ENCODE peak calls at places on chromosomes 13 and 19, in seven cellular contexts. One of them, this sample, is unnamed. For H3K4me1, the result is how much of the 10 kb centered on the place peaks cover.

GRCh38 chr19:1690570-1691307 is 38.3 kb upstream of the TCF3 start:
- DNase-seq in HepG2: no peak
- DNase-seq in heart left ventricle: no peak
- DNase-seq in CD8-positive, alpha-beta T cell: no peak
- DNase-seq in CD4-positive, alpha-beta memory T cell: peak
- DNase-seq in tibial nerve: no peak
- DNase-seq in uterus: no peak
- DNase-seq in this sample: no peak

GRCh38 chr13:44155422-44156293 is 218.0 kb upstream of the SERP2 start:
- DNase-seq in tibial nerve: peak
- DNase-seq in CD4-positive, alpha-beta memory T cell: no peak
- DNase-seq in uterus: peak
- DNase-seq in CD8-positive, alpha-beta T cell: no peak
- DNase-seq in HepG2: no peak
- DNase-seq in heart left ventricle: peak
- DNase-seq in this sample: peak

GRCh38 chr19:13846533-13847032 is 30.4 kb upstream of the NANOS3 start:
- DNase-seq in CD8-positive, alpha-beta T cell: peak
- DNase-seq in HepG2: peak
- DNase-seq in heart left ventricle: peak
- DNase-seq in CD4-positive, alpha-beta memory T cell: peak
- DNase-seq in uterus: peak
- DNase-seq in tibial nerve: peak
- DNase-seq in this sample: peak

GRCh38 chr19:34733266-34733825 is 697 bp upstream of the ZNF181 start:
- DNase-seq in heart left ventricle: peak
- DNase-seq in HepG2: peak
- DNase-seq in uterus: peak
- DNase-seq in CD4-positive, alpha-beta memory T cell: peak
- DNase-seq in CD8-positive, alpha-beta T cell: no peak
- DNase-seq in tibial nerve: peak
- DNase-seq in this sample: peak

GRCh38 chr19:19214892-19215291 is 3.1 kb downstream of the NCAN start:
- DNase-seq in uterus: no peak
- DNase-seq in heart left ventricle: no peak
- DNase-seq in tibial nerve: no peak
- DNase-seq in HepG2: peak
- DNase-seq in CD8-positive, alpha-beta T cell: no peak
- DNase-seq in CD4-positive, alpha-beta memory T cell: no peak
- DNase-seq in this sample: peak

GRCh38 chr13:41520016-41520698 is 62.8 kb downstream of the RGCC start:
- DNase-seq in heart left ventricle: no peak
- DNase-seq in uterus: no peak
- DNase-seq in CD4-positive, alpha-beta memory T cell: no peak
- DNase-seq in HepG2: no peak
- DNase-seq in CD8-positive, alpha-beta T cell: no peak
- DNase-seq in tibial nerve: no peak
- DNase-seq in this sample: no peak

GRCh38 chr13:30841161-30841560 is 64.9 kb upstream of the MEDAG start:
- DNase-seq in tibial nerve: no peak
- DNase-seq in uterus: no peak
- DNase-seq in CD4-positive, alpha-beta memory T cell: no peak
- DNase-seq in heart left ventricle: no peak
- DNase-seq in CD8-positive, alpha-beta T cell: no peak
- DNase-seq in HepG2: no peak
- DNase-seq in this sample: no peak

GRCh38 chr13:56670563-56670962 is 470.2 kb upstream of the PRR20A start:
- DNase-seq in heart left ventricle: no peak
- DNase-seq in CD4-positive, alpha-beta memory T cell: no peak
- DNase-seq in tibial nerve: no peak
- DNase-seq in HepG2: no peak
- DNase-seq in uterus: no peak
- DNase-seq in CD8-positive, alpha-beta T cell: no peak
- DNase-seq in this sample: no peak

GRCh38 chr19:19493841-19494546 is 21.4 kb downstream of the TSSK6 start:
- DNase-seq in CD4-positive, alpha-beta memory T cell: no peak
- DNase-seq in CD8-positive, alpha-beta T cell: no peak
- DNase-seq in tibial nerve: no peak
- DNase-seq in HepG2: no peak
- DNase-seq in uterus: no peak
- DNase-seq in heart left ventricle: no peak
- DNase-seq in this sample: no peak

GRCh38 chr19:18194554-18195238 is 1.7 kb downstream of the MPV17L2 start:
- DNase-seq in uterus: peak
- DNase-seq in heart left ventricle: no peak
- DNase-seq in CD4-positive, alpha-beta memory T cell: no peak
- DNase-seq in HepG2: no peak
- DNase-seq in tibial nerve: no peak
- DNase-seq in CD8-positive, alpha-beta T cell: no peak
- DNase-seq in this sample: no peak

GRCh38 chr19:21482863-21483276 is 22.5 kb upstream of the ZNF429 start:
- DNase-seq in HepG2: peak
- DNase-seq in CD8-positive, alpha-beta T cell: peak
- DNase-seq in heart left ventricle: peak
- DNase-seq in CD4-positive, alpha-beta memory T cell: peak
- DNase-seq in tibial nerve: no peak
- DNase-seq in uterus: peak
- DNase-seq in this sample: peak
- H3K4me1 ChIP-seq in HepG2: under half
- H3K4me1 ChIP-seq in CD8-positive, alpha-beta T cell: under half
- H3K4me1 ChIP-seq in heart left ventricle: under half
- H3K4me1 ChIP-seq in CD4-positive, alpha-beta memory T cell: under half
- H3K4me1 ChIP-seq in tibial nerve: under half
- H3K4me1 ChIP-seq in uterus: under half
- H3K4me1 ChIP-seq in this sample: under half

GRCh38 chr19:7250951-7251350 is 43.3 kb downstream of the INSR start:
- DNase-seq in tibial nerve: no peak
- DNase-seq in HepG2: no peak
- DNase-seq in CD4-positive, alpha-beta memory T cell: no peak
- DNase-seq in uterus: peak
- DNase-seq in heart left ventricle: no peak
- DNase-seq in CD8-positive, alpha-beta T cell: no peak
- DNase-seq in this sample: no peak

GRCh38 chr19:7247160-7247559 is 47.1 kb downstream of the INSR start:
- DNase-seq in uterus: no peak
- DNase-seq in tibial nerve: no peak
- DNase-seq in CD8-positive, alpha-beta T cell: no peak
- DNase-seq in CD4-positive, alpha-beta memory T cell: no peak
- DNase-seq in heart left ventricle: no peak
- DNase-seq in HepG2: no peak
- DNase-seq in this sample: no peak

GRCh38 chr19:7242601-7243258 is 51.5 kb downstream of the INSR start:
- DNase-seq in tibial nerve: no peak
- DNase-seq in heart left ventricle: no peak
- DNase-seq in CD8-positive, alpha-beta T cell: no peak
- DNase-seq in uterus: peak
- DNase-seq in HepG2: no peak
- DNase-seq in CD4-positive, alpha-beta memory T cell: no peak
- DNase-seq in this sample: no peak

GRCh38 chr19:7250057-7250596 is 44.1 kb downstream of the INSR start:
- DNase-seq in HepG2: no peak
- DNase-seq in CD8-positive, alpha-beta T cell: no peak
- DNase-seq in tibial nerve: no peak
- DNase-seq in heart left ventricle: no peak
- DNase-seq in uterus: no peak
- DNase-seq in CD4-positive, alpha-beta memory T cell: no peak
- DNase-seq in this sample: no peak

DNA sequence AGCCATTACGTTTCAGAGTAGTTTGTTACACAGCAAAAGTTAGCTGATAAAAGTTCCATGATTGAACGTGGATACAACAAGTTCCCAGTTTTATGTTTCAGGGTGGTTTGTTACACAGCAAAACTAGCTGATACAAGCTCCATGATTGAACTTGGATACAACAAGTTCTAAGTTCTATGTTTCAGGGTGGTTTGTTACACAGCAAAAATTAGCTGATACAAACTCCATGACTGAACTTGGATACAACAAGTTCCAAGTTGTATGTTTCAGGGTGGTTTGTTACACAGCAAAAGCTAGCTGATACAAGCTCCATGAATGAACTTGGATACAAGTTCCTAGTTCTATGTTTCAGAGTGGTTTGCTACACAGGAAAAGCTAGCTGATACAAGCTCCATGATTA is 47.6 kb downstream of the INSR start:
- DNase-seq in uterus: no peak
- DNase-seq in tibial nerve: no peak
- DNase-seq in CD8-positive, alpha-beta T cell: no peak
- DNase-seq in CD4-positive, alpha-beta memory T cell: no peak
- DNase-seq in HepG2: no peak
- DNase-seq in heart left ventricle: no peak
- DNase-seq in this sample: no peak
- H3K4me1 ChIP-seq in uterus: under half
- H3K4me1 ChIP-seq in tibial nerve: under half
- H3K4me1 ChIP-seq in CD8-positive, alpha-beta T cell: under half
- H3K4me1 ChIP-seq in CD4-positive, alpha-beta memory T cell: under half
- H3K4me1 ChIP-seq in HepG2: under half
- H3K4me1 ChIP-seq in heart left ventricle: under half
- H3K4me1 ChIP-seq in this sample: under half

DNA sequence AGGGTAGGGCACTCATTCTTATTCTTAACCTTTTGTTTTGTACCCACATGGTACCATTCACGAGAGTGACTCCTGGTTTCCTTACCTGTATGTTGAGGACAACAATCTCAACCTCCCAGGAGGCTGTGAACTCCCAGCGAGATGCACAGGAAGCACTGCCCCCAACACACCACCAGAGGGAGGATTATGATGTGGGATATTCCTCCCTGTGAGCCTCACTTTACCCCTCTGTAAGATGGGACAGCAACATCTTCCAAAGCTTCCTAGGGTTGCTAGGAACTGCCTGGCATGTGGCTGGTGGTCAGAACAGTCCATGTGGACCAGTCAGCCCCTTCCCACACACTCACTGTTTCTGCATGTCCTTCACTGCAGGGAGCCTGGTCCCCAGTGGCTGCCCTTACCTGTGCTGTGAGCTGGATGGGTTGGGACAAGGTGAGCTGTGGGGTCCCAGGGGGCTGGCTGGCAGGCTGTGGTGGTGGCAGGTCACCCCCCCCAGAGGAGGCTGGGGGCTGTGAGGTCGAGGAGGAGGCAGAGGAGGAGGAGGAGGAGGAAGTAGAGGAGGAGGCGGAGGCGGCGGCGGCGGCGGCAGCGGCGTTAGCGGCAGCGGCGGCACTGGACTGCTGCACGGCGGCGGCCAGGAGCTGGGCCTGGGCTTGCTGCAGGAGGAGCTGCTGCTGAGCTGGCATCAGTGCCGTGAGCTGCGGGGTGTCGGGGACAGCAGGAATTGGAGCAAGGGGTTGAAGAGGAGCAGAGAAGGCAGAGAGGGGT is 15.8 kb downstream of the POU2F2 start:
- DNase-seq in uterus: no peak
- DNase-seq in tibial nerve: no peak
- DNase-seq in CD4-positive, alpha-beta memory T cell: peak
- DNase-seq in CD8-positive, alpha-beta T cell: no peak
- DNase-seq in HepG2: no peak
- DNase-seq in heart left ventricle: no peak
- DNase-seq in this sample: no peak
- H3K4me1 ChIP-seq in uterus: under half
- H3K4me1 ChIP-seq in tibial nerve: under half
- H3K4me1 ChIP-seq in CD4-positive, alpha-beta memory T cell: under half
- H3K4me1 ChIP-seq in CD8-positive, alpha-beta T cell: under half
- H3K4me1 ChIP-seq in HepG2: under half
- H3K4me1 ChIP-seq in heart left ventricle: under half
- H3K4me1 ChIP-seq in this sample: under half

DNA sequence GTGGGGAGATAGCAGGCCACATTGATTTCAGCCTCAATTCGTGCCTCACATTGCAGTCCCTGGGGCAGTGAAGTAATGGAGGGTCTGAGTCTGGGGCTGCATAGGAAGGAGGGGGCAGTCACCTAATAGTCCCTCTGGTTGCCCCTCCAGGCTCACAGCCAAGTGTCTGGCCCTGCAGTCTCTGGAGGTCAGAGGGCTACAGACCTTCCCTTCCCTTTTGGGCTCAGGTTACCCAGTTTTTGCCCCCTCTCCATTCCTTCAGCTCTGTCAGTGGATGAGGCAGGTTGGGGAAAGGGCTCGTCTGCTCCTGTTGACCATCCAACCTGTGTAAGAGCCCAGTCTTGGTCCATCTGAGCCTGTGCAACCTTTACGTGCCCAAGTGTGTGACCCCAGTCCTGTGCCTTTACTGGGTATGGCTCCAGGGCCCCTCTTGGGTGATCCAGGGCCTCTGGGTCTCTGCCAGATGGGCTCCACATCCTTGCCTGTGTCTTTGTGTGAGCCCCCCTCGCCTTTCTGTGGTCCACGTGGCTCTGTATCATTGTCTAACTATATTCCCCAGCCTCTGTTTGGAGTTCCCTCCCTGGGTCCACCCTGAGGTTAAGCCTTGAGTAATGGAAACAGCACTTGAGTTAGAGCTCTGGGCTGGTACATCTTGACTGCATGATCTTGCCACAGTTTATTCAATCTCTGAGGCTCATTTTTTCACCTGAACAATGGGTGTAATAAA is 13.1 kb downstream of the CIC start:
- DNase-seq in HepG2: no peak
- DNase-seq in tibial nerve: no peak
- DNase-seq in CD8-positive, alpha-beta T cell: no peak
- DNase-seq in CD4-positive, alpha-beta memory T cell: peak
- DNase-seq in heart left ventricle: peak
- DNase-seq in uterus: no peak
- DNase-seq in this sample: no peak
- H3K4me1 ChIP-seq in HepG2: half or more
- H3K4me1 ChIP-seq in tibial nerve: under half
- H3K4me1 ChIP-seq in CD8-positive, alpha-beta T cell: under half
- H3K4me1 ChIP-seq in CD4-positive, alpha-beta memory T cell: half or more
- H3K4me1 ChIP-seq in heart left ventricle: half or more
- H3K4me1 ChIP-seq in uterus: under half
- H3K4me1 ChIP-seq in this sample: half or more

DNA sequence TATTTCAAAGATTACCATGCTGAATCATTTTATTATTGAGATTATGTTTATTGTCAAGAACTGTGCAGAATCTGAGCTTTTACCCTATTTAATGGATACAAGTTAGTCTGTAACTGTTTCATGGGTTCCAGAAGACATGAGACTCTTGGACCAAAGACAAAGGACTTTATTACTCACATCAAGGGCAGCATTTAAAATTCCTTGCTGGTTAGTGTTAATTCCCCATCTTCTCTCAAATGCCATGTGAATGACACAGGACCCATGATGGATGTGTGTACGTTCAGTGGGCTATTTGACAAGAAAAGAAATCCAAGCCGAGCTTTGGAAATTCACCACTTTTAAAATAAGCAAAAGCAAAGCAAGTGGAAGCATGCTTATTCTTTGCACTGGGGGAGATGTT is 139.9 kb downstream of the PCDH20 start:
- DNase-seq in heart left ventricle: no peak
- DNase-seq in CD4-positive, alpha-beta memory T cell: no peak
- DNase-seq in HepG2: no peak
- DNase-seq in tibial nerve: no peak
- DNase-seq in CD8-positive, alpha-beta T cell: no peak
- DNase-seq in uterus: no peak
- DNase-seq in this sample: no peak
- H3K4me1 ChIP-seq in heart left ventricle: under half
- H3K4me1 ChIP-seq in CD4-positive, alpha-beta memory T cell: under half
- H3K4me1 ChIP-seq in HepG2: under half
- H3K4me1 ChIP-seq in tibial nerve: under half
- H3K4me1 ChIP-seq in CD8-positive, alpha-beta T cell: under half
- H3K4me1 ChIP-seq in uterus: under half
- H3K4me1 ChIP-seq in this sample: under half